ENCODE peak calls at places on chromosomes 7 and 10, in five cellular contexts. L, I, G, M and X are unnamed samples. For H3K9me3, the result is how much of the 10 kb centered on the place peaks cover.

GRCh38 chr7:128812514-128813168 is 17.6 kb upstream of the FLNC start:
- DNase-seq in L (no peak), M (no peak), I (no peak), G (no peak), X (no peak)

GRCh38 chr10:95580140-95580539 is 19.0 kb upstream of the SORBS1 start:
- DNase-seq in L (no peak), G (no peak), M (no peak), I (no peak), X (no peak)

GRCh38 chr10:95304976-95305375 is 14.2 kb upstream of the PDLIM1 start:
- DNase-seq in I (no peak), L (no peak), M (no peak), G (no peak), X (no peak)

GRCh38 chr7:51223505-51223904 is 93.1 kb downstream of the COBL start:
- DNase-seq in I (no peak), G (no peak), M (no peak), L (no peak), X (no peak)

GRCh38 chr10:4127518-4128315 is 342.7 kb upstream of the KLF6 start:
- DNase-seq in M (no peak), L (peak), I (no peak), G (no peak), X (no peak)

GRCh38 chr7:2044883-2045471 is 187.8 kb downstream of the MAD1L1 start:
- DNase-seq in M (no peak), I (no peak), G (no peak), L (no peak), X (no peak)

GRCh38 chr10:121926669-121927360 is 1.0 kb downstream of the ATE1 start:
- DNase-seq in G (no peak), L (peak), M (peak), I (no peak), X (no peak)

GRCh38 chr7:114087674-114088539 is 169.1 kb upstream of the PPP1R3A start:
- DNase-seq in I (no peak), M (no peak), L (no peak), G (no peak), X (no peak)

GRCh38 chr7:98348726-98349474 is 52.0 kb downstream of the BAIAP2L1 start:
- DNase-seq in M (no peak), I (no peak), L (no peak), G (no peak), X (no peak)

GRCh38 chr7:110940756-110941155 is 150.2 kb upstream of the LRRN3 start:
- DNase-seq in G (no peak), M (no peak), L (no peak), I (no peak), X (no peak)

GRCh38 chr7:101746311-101746710 is 71.1 kb upstream of the CUX1 start:
- DNase-seq in L (peak), G (no peak), M (no peak), I (no peak), X (no peak)

GRCh38 chr10:104327745-104328635 is 10.3 kb downstream of the ITPRIP start:
- DNase-seq in I (no peak), M (peak), G (no peak), L (no peak), X (no peak)

GRCh38 chr7:27140108-27140842 is 3.2 kb downstream of the HOXA5 start:
- DNase-seq in M (no peak), L (no peak), I (no peak), G (no peak), X (no peak)

GRCh38 chr10:32983333-32983909 is 25.4 kb upstream of the ITGB1 start:
- DNase-seq in M (peak), L (no peak), I (no peak), G (no peak), X (no peak)

GRCh38 chr7:77416621-77417371 is 647 bp upstream of the GSAP start:
- DNase-seq in I (no peak), L (no peak), G (no peak), M (peak), X (no peak)

GRCh38 chr7:137801003-137801402 is 45.8 kb downstream of the DGKI start:
- DNase-seq in I (no peak), G (no peak), M (peak), L (no peak), X (no peak)

GRCh38 chr10:123990889-123991288 is 99.3 kb upstream of the CPXM2 start:
- DNase-seq in G (no peak), L (no peak), M (no peak), I (no peak), X (no peak)

GRCh38 chr10:128222317-128222849 is 96.2 kb upstream of the MKI67 start:
- DNase-seq in L (no peak), I (no peak), G (no peak), M (no peak), X (no peak)

GRCh38 chr7:27992092-27992491 is 188.5 kb downstream of the JAZF1 start:
- DNase-seq in M (peak), G (no peak), L (no peak), I (no peak), X (no peak)

GRCh38 chr7:5671053-5671452 is 110.4 kb downstream of the RNF216 start:
- DNase-seq in L (no peak), G (no peak), I (no peak), M (no peak), X (no peak)

GRCh38 chr7:68362745-68363518 is 1235.3 kb upstream of the AUTS2 start:
- DNase-seq in L (no peak), G (no peak), I (no peak), M (no peak), X (no peak)

GRCh38 chr10:130188195-130189175 is 52.3 kb downstream of the GLRX3 start:
- DNase-seq in G (no peak), L (no peak), I (no peak), M (no peak), X (no peak)

GRCh38 chr10:116826803-116827202 is 22.5 kb upstream of the ENO4 start:
- DNase-seq in G (no peak), M (no peak), I (no peak), L (no peak), X (no peak)

GRCh38 chr7:16838386-16838785 is 33.6 kb upstream of the AGR2 start:
- DNase-seq in G (no peak), I (no peak), M (no peak), L (no peak), X (no peak)

GRCh38 chr7:142481548-142481947 is 223.7 kb upstream of the PRSS58 start:
- DNase-seq in L (no peak), G (no peak), I (no peak), M (peak), X (no peak)

GRCh38 chr7:28358423-28358868 is 53.9 kb upstream of the CREB5 start:
- DNase-seq in M (peak), G (no peak), L (no peak), I (no peak), X (no peak)

GRCh38 chr7:17521437-17521836 is 223.0 kb downstream of the AHR start:
- DNase-seq in G (no peak), M (peak), L (no peak), I (no peak), X (no peak)

GRCh38 chr7:80596933-80597517 is 41.4 kb upstream of the CD36 start:
- DNase-seq in L (no peak), G (no peak), I (no peak), M (peak), X (no peak)

GRCh38 chr7:104029765-104030164 is 40.3 kb upstream of the RELN start:
- DNase-seq in L (no peak), M (no peak), I (no peak), G (no peak), X (no peak)

GRCh38 chr7:29194206-29194593 is 375 bp upstream of the CHN2 start:
- DNase-seq in G (no peak), L (no peak), M (no peak), I (no peak), X (no peak)

GRCh38 chr7:158084555-158084954 is 503.1 kb downstream of the PTPRN2 start:
- DNase-seq in I (no peak), L (no peak), G (no peak), M (no peak), X (no peak)

GRCh38 chr10:4522296-4523000 is 303.6 kb upstream of the AKR1E2 start:
- DNase-seq in M (no peak), L (no peak), I (no peak), G (no peak), X (no peak)

GRCh38 chr7:100008525-100008924 is 6.9 kb upstream of the ZKSCAN1 start:
- DNase-seq in L (no peak), G (no peak), I (no peak), M (no peak), X (no peak)

GRCh38 chr7:106542550-106543220 is 118.3 kb downstream of the CCDC71L start:
- DNase-seq in M (peak), L (peak), G (no peak), I (no peak), X (no peak)

GRCh38 chr10:71912431-71912830 is 51.8 kb upstream of the CHST3 start:
- DNase-seq in G (no peak), I (no peak), M (no peak), L (no peak), X (no peak)

DNA sequence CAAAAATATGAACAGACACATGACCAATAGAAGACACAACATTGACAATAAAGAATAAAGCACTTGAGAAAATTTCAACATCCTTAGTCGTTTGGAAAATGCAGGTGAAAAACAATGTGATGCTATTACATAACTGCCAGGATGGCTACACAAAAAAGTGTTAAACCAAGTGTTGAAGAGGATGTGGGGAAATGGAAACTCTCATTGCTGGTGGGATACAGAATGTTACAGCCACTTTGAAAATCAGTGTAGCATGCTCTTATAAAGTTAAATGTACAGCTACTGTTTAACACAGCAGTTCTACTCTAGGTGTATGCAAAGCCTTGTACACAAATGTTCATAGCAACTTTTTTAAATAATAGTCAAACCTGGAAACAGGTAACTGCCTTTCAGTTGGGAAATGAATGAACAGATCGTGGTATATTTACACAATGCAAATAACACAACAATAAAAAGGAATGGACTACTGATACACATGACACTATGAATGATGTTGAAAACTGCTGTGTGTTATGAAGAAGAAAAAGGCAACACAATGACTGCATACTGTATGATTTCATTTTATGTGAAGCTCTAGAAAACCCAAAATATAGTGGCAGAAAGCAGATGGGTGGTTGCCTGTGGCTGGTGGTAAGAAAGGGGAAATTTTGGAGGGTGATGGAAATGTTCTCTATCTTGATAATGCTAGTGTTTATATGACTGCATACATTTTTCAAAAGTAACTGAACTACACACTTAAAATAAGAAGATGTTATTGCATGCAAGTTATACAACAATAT is 102.2 kb upstream of the VIPR2 start:
- DNase-seq in G (no peak), I (no peak), L (no peak), M (no peak), X (no peak)
- H3K9me3 ChIP-seq in G (under half), I (under half), L (under half), M (under half), X (under half)

DNA sequence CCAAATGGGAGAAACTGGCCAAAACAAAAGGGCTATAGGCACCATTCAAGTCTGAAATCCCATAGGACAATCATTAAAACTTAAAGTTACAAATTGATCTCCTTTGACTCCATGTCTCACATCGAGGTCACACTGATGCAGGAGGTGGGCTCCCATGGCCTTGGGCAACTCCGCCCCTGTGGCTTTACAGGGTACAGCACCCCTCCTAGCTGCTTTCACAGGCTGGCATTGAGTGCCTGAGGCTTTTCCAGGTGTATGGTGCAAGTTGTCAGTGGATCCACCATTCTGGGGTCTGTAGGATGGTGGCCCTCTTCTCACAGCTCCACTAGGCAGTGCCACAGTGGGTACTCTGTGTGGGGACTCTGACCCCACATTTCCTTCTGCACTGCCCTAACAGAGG is 662.1 kb downstream of the XPNPEP1 start:
- DNase-seq in I (no peak), M (no peak), G (no peak), L (no peak), X (no peak)
- H3K9me3 ChIP-seq in I (under half), M (under half), G (under half), L (under half), X (under half)

GRCh38 chr10:37685741-37686683 is 171.4 kb downstream of the ZNF248 start:
- DNase-seq in G (no peak), I (no peak), L (no peak), M (no peak), X (no peak)
- H3K9me3 ChIP-seq in G (under half), I (under half), L (under half), M (under half), X (under half)

DNA sequence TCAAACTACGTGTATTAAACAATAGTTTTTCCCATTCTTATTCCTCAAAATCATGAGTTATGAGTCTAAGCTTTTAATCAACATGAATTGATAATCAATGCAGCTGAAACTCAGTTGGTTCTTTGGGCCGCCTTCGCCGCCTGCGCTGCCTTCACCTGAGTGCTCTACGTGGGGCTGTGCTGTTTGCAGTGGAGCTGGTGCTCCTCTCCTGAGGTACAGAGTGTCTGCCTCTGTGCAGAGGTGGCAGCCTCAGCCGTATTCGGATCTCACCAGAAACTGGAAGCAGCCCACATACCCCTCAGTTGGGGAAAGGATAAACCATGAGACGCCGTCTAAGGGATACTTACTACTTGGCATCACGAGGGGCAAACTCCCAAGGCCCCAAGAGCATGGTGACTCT is 15.5 kb downstream of the NOM1 start:
- DNase-seq in L (no peak), I (no peak), G (no peak), M (no peak), X (no peak)
- H3K9me3 ChIP-seq in L (under half), I (under half), G (under half), M (under half), X (under half)

DNA sequence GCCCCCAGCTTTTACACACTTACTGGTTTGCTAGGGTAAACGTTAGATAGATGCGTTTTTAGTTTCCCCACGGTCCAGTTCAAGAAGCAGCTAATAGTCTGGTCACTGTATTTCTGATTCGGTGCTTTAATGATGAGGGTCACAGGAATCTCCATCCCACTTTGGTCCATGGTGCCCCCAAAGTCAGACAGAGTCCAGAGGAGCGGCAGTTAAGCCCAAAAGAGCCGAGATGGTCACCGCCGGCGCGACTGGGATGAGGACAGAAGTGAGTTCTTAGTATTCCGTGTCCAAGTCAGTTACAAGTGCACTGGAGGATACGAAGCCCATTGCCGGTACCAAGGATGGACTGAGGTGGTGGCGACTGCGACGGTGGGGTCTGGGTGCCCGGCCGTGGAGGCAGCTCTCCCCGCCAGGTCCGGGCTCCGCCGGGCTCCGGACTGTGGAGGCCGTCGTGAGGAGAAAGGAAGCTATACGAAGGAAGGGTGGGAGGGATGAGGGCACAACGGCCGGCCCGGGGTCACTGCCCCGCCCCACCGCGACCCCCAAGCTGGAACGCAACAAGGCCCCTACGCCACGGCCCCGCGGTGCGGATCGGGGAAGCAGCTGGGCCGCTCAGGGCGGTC is 663 bp downstream of the HERPUD2 start:
- DNase-seq in M (peak), G (no peak), I (no peak), L (peak), X (no peak)
- H3K9me3 ChIP-seq in M (under half), G (under half), I (under half), L (under half), X (under half)